ENCODE peak calls at places on chromosomes 1 and 21, in four cellular contexts. B is OCI-LY7, F is GM23248, J is SK-N-SH. X is an unnamed sample.
A peak's percentile ranks its signal among the peaks of the same experiment; 100 is the strongest.

GRCh38 chr21:26849428-26850115 is 4.4 kb upstream of the ADAMTS1 start:
- DNase-seq in J (peak; percentile 45), F (peak; percentile 82), B (peak; percentile 61), X (no peak)

GRCh38 chr1:16155537-16156410 is at the start of gene EPHA2:
- DNase-seq in J (peak; percentile 86), F (peak; percentile 88), B (no peak), X (peak; percentile 84)

GRCh38 chr1:42211224-42211623 is 46.7 kb upstream of the GUCA2A start:
- DNase-seq in F (peak; percentile 73), B (no peak), J (no peak), X (no peak)

GRCh38 chr1:61450454-61451213 is 274.3 kb downstream of the TM2D1 start:
- DNase-seq in B (no peak), J (no peak), F (no peak), X (peak; percentile 43)

GRCh38 chr1:186983327-186983726 is 154.6 kb downstream of the PLA2G4A start:
- DNase-seq in F (peak; percentile 55), J (no peak), B (no peak), X (no peak)

GRCh38 chr1:186828612-186829542 is at the start of gene PLA2G4A:
- DNase-seq in F (peak; percentile 80), B (no peak), J (no peak), X (peak; percentile 22)

GRCh38 chr1:212749924-212750535 is 41.5 kb downstream of the NSL1 start:
- DNase-seq in B (peak; percentile 47), F (peak; percentile 87), J (peak; percentile 65), X (peak; percentile 15)

GRCh38 chr1:166603296-166603695 is 236.0 kb upstream of the POGK start:
- DNase-seq in J (no peak), B (no peak), F (no peak), X (peak; percentile 96)

GRCh38 chr21:24223625-24224024 is 1383.7 kb downstream of the MRPL39 start:
- DNase-seq in F (no peak), B (no peak), J (no peak), X (no peak)

GRCh38 chr1:159921251-159921650 is 4.1 kb downstream of the TAGLN2 start:
- DNase-seq in J (no peak), F (peak; percentile 51), B (peak; percentile 69), X (no peak)

GRCh38 chr21:29938968-29939858 is 583 bp downstream of the GRIK1 start:
- DNase-seq in J (peak; percentile 11), F (peak; percentile 20), B (no peak), X (no peak)

GRCh38 chr1:47440849-47441170 is 3.0 kb downstream of the FOXD2 start:
- DNase-seq in J (no peak), F (no peak), B (no peak), X (no peak)

GRCh38 chr1:25876693-25877077 is 1.2 kb upstream of the PAQR7 start:
- DNase-seq in F (no peak), J (no peak), B (no peak), X (no peak)

GRCh38 chr1:171610385-171610784 is 11.7 kb upstream of the MYOCOS start:
- DNase-seq in B (no peak), F (peak; percentile 77), J (no peak), X (no peak)

GRCh38 chr1:22053861-22054770 is 1.6 kb downstream of the CDC42 start:
- DNase-seq in J (no peak), B (no peak), F (peak; percentile 30), X (no peak)

GRCh38 chr1:205677152-205677551 is 3.2 kb downstream of the SLC45A3 start:
- DNase-seq in F (no peak), J (no peak), B (no peak), X (no peak)

GRCh38 chr1:186183970-186184628 is 191.0 kb downstream of the TPR start:
- DNase-seq in F (peak; percentile 59), B (no peak), J (no peak), X (no peak)

GRCh38 chr1:100538935-100539835 is 1.2 kb downstream of the GPR88 start:
- DNase-seq in J (peak; percentile 77), B (no peak), F (peak; percentile 47), X (no peak)

GRCh38 chr1:209689484-209689883 is 14.3 kb downstream of the G0S2 start:
- DNase-seq in B (no peak), J (no peak), F (no peak), X (no peak)

GRCh38 chr1:65179148-65179547 is 31.1 kb downstream of the AK4 start:
- DNase-seq in B (no peak), F (no peak), J (no peak), X (no peak)

GRCh38 chr1:19605884-19606442 is 38.1 kb upstream of the NBL1 start:
- DNase-seq in B (no peak), F (peak; percentile 55), J (no peak), X (no peak)

DNA sequence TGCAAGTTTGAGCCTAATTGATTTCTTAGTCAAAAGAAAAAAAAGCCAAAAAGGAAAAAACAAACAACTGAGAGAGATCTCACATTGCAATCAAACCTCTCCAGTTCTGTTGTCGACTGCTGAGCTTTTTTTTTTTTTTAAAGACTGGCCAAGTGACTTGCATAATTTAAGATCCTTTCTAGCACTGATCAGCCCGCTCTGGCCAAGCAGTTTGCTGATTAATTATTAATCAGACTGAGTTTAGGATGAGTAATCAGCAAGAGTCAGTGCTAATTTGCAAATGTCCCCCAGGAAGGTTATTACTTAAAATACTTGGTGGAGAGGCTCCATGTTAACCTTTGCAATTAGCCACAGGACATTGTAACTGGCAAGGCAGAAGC is 39.3 kb downstream of the HMGB4 start:
- DNase-seq in B (no peak), F (peak; percentile 76), J (no peak), X (no peak)
- H3K4me3 ChIP-seq in B (peak overlapping the region; percentile 24), F (peak overlapping the region; percentile 48), J (no peak overlapping the region), X (no peak overlapping the region)

DNA sequence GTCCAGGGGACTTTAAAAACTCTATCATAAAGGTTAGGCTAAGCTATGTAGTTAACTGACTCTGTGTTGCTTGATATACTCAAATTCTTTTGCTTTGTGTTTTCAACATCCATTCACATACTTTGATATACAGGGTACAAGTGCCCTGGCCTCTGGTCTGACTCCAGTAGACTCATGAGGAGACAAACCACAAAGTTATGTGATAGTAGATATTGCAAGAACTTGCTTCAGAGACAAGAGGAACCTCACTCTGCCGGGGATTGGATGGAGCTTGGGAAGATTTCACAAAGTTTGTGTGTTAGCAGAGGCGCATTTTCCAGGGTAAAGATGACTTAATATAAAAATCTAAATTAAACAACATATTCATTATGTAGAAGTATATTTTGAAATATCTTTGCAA is 1.4 kb downstream of the GORAB start:
- DNase-seq in B (no peak), F (peak; percentile 83), J (no peak), X (no peak)
- H3K79me2 ChIP-seq in B (peaks cover 48% of the 10 kb centered on the region), F (peaks cover 59% of the 10 kb centered on the region), J (peaks cover 72% of the 10 kb centered on the region), X (peaks cover 36% of the 10 kb centered on the region)

GRCh38 chr1:179376223-179376622 is 10.5 kb downstream of the AXDND1 start:
- DNase-seq in F (no peak), J (no peak), B (no peak), X (no peak)

GRCh38 chr1:179369751-179370341 is 4.1 kb downstream of the AXDND1 start:
- DNase-seq in B (peak; percentile 84), J (peak; percentile 63), F (peak; percentile 79), X (peak; percentile 29)

GRCh38 chr1:179366093-179366800 is 476 bp downstream of the AXDND1 start:
- DNase-seq in J (no peak), B (peak; percentile 64), F (peak; percentile 72), X (no peak)

GRCh38 chr1:179372160-179372559 is 6.4 kb downstream of the AXDND1 start:
- DNase-seq in F (no peak), B (no peak), J (no peak), X (no peak)
- H3K9me2 ChIP-seq in F (no peaks in the 10 kb centered on the region), B (no peaks in the 10 kb centered on the region), J (no peaks in the 10 kb centered on the region), X (no peaks in the 10 kb centered on the region)

GRCh38 chr1:39214998-39215873 is 10.7 kb downstream of the MACF1 start:
- DNase-seq in B (peak; percentile 78), J (no peak), F (no peak), X (no peak)
- H3K4me3 ChIP-seq in B (peak overlapping the region; percentile 75), J (no peak overlapping the region), F (no peak overlapping the region), X (no peak overlapping the region)

GRCh38 chr1:206705187-206705586 is 20.5 kb downstream of the MAPKAPK2 start:
- DNase-seq in B (no peak), J (no peak), F (peak; percentile 96), X (no peak)
- H3K79me2 ChIP-seq in B (no peaks in the 10 kb centered on the region), J (peaks cover 97% of the 10 kb centered on the region), F (peaks cover 98% of the 10 kb centered on the region), X (peaks cover 87% of the 10 kb centered on the region)

GRCh38 chr1:114043046-114043445 is 63.8 kb downstream of the OLFML3 start:
- DNase-seq in F (no peak), B (no peak), J (no peak), X (no peak)

GRCh38 chr1:114040273-114041043 is 61.2 kb downstream of the OLFML3 start:
- DNase-seq in F (peak; percentile 75), B (no peak), J (no peak), X (peak; percentile 93)

GRCh38 chr1:114037952-114038867 is 58.9 kb downstream of the OLFML3 start:
- DNase-seq in F (no peak), B (no peak), J (no peak), X (peak; percentile 63)

DNA sequence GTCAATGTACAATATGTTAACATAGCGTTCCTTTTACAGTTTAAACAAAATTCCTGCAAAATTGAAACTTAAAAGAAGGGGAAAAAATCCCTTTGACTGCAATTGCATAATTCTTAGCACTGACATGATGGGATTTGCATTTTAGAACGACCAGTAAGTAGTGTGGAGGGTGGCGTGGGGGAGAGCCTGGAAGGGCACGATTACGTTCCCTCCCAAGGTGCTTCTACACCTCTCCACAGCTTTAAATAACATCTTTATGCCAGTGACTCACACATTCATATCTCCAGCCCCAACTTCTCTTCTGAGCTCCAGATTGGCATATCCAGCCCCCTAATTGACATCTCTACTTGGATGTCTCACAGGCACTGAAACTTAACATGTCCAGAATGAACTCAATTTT is 64.3 kb downstream of the OLFML3 start:
- DNase-seq in J (no peak), F (no peak), B (no peak), X (no peak)
- H3K9me2 ChIP-seq in J (no peaks in the 10 kb centered on the region), F (no peaks in the 10 kb centered on the region), B (no peaks in the 10 kb centered on the region), X (no peaks in the 10 kb centered on the region)

GRCh38 chr1:207052736-207053545 is at the start of gene PFKFB2:
- DNase-seq in B (peak; percentile 92), F (peak; percentile 97), J (peak; percentile 93), X (peak; percentile 98)

GRCh38 chr1:207050768-207051614 is at the start of gene YOD1:
- DNase-seq in J (peak; percentile 91), B (peak; percentile 95), F (peak; percentile 97), X (peak; percentile 89)

GRCh38 chr1:207050428-207050767 is 610 bp downstream of the YOD1 start:
- DNase-seq in F (no peak), J (no peak), B (no peak), X (no peak)

GRCh38 chr1:207049974-207050391 is 1.0 kb downstream of the YOD1 start:
- DNase-seq in B (peak; percentile 71), F (peak; percentile 82), J (peak; percentile 55), X (no peak)

GRCh38 chr1:207051615-207051943 is 571 bp upstream of the YOD1 start:
- DNase-seq in B (no peak), J (no peak), F (no peak), X (no peak)
- H3K4me3 ChIP-seq in B (peak overlapping the region; percentile 95), J (peak overlapping the region; percentile 97), F (peak overlapping the region; percentile 98), X (peak overlapping the region; percentile 93)

GRCh38 chr1:167947733-167948132 is 10.9 kb upstream of the MPC2 start:
- DNase-seq in J (no peak), F (no peak), B (no peak), X (no peak)
- H3K79me2 ChIP-seq in J (peaks cover 96% of the 10 kb centered on the region), F (peaks cover 100% of the 10 kb centered on the region), B (peaks cover 83% of the 10 kb centered on the region), X (peaks cover 85% of the 10 kb centered on the region)

GRCh38 chr1:229913491-229913890 is 153.5 kb upstream of the GALNT2 start:
- DNase-seq in B (no peak), J (no peak), F (no peak), X (no peak)
- H3K9me2 ChIP-seq in B (no peaks in the 10 kb centered on the region), J (no peaks in the 10 kb centered on the region), F (no peaks in the 10 kb centered on the region), X (peaks cover 6% of the 10 kb centered on the region)